ENCODE peak calls at places on chromosomes 12 and 14, in eight cellular contexts. One of them, this sample, is unnamed.

GRCh38 chr12:41014643-41015020 is 173.5 kb upstream of the PDZRN4 start:
- DNase-seq in PC-3: peak
- DNase-seq in K562: no peak
- DNase-seq in astrocyte of the spinal cord: peak
- DNase-seq in RWPE1: peak
- DNase-seq in AG09319: no peak
- DNase-seq in stomach: no peak
- DNase-seq in mesothelial cell of epicardium: no peak
- DNase-seq in this sample: no peak

GRCh38 chr12:103840399-103840880 is 594 bp downstream of the NT5DC3 start:
- DNase-seq in PC-3: peak
- DNase-seq in K562: peak
- DNase-seq in astrocyte of the spinal cord: peak
- DNase-seq in RWPE1: peak
- DNase-seq in AG09319: no peak
- DNase-seq in stomach: no peak
- DNase-seq in mesothelial cell of epicardium: no peak
- DNase-seq in this sample: no peak

GRCh38 chr14:101058571-101058970 is 155.0 kb upstream of the RTL1 start:
- DNase-seq in PC-3: peak
- DNase-seq in K562: no peak
- DNase-seq in astrocyte of the spinal cord: no peak
- DNase-seq in RWPE1: no peak
- DNase-seq in AG09319: no peak
- DNase-seq in stomach: no peak
- DNase-seq in mesothelial cell of epicardium: no peak
- DNase-seq in this sample: no peak

GRCh38 chr12:24948452-24948815 is 467 bp downstream of the BCAT1 start:
- DNase-seq in PC-3: no peak
- DNase-seq in K562: peak
- DNase-seq in astrocyte of the spinal cord: peak
- DNase-seq in RWPE1: no peak
- DNase-seq in AG09319: no peak
- DNase-seq in stomach: no peak
- DNase-seq in mesothelial cell of epicardium: no peak
- DNase-seq in this sample: peak

GRCh38 chr12:21814814-21815213 is 40.3 kb upstream of the KCNJ8 start:
- DNase-seq in PC-3: no peak
- DNase-seq in K562: no peak
- DNase-seq in astrocyte of the spinal cord: no peak
- DNase-seq in RWPE1: no peak
- DNase-seq in AG09319: no peak
- DNase-seq in stomach: no peak
- DNase-seq in mesothelial cell of epicardium: no peak
- DNase-seq in this sample: no peak

GRCh38 chr14:89000007-89000942 is 175.8 kb downstream of the TTC8 start:
- DNase-seq in PC-3: peak
- DNase-seq in K562: peak
- DNase-seq in astrocyte of the spinal cord: peak
- DNase-seq in RWPE1: peak
- DNase-seq in AG09319: peak
- DNase-seq in stomach: peak
- DNase-seq in mesothelial cell of epicardium: no peak
- DNase-seq in this sample: peak

GRCh38 chr14:101948666-101949205 is 15.6 kb upstream of the DYNC1H1 start:
- DNase-seq in PC-3: no peak
- DNase-seq in K562: no peak
- DNase-seq in astrocyte of the spinal cord: no peak
- DNase-seq in RWPE1: no peak
- DNase-seq in AG09319: no peak
- DNase-seq in stomach: no peak
- DNase-seq in mesothelial cell of epicardium: no peak
- DNase-seq in this sample: no peak

GRCh38 chr14:80213602-80214001 is 2.3 kb upstream of the DIO2 start:
- DNase-seq in PC-3: peak
- DNase-seq in K562: peak
- DNase-seq in astrocyte of the spinal cord: peak
- DNase-seq in RWPE1: peak
- DNase-seq in AG09319: peak
- DNase-seq in stomach: peak
- DNase-seq in mesothelial cell of epicardium: no peak
- DNase-seq in this sample: peak

GRCh38 chr12:54958048-54958658 is 26.4 kb downstream of the TESPA1 start:
- DNase-seq in PC-3: peak
- DNase-seq in K562: peak
- DNase-seq in astrocyte of the spinal cord: peak
- DNase-seq in RWPE1: peak
- DNase-seq in AG09319: peak
- DNase-seq in stomach: peak
- DNase-seq in mesothelial cell of epicardium: peak
- DNase-seq in this sample: peak
- TF ChIP-seq CTCF in PC-3: peak
- TF ChIP-seq CTCF in K562: peak
- TF ChIP-seq CTCF in astrocyte of the spinal cord: peak
- TF ChIP-seq CTCF in RWPE1: peak
- TF ChIP-seq CTCF in AG09319: peak
- TF ChIP-seq CTCF in stomach: peak
- TF ChIP-seq CTCF in mesothelial cell of epicardium: peak
- TF ChIP-seq CTCF in this sample: peak

GRCh38 chr12:42502671-42503070 is 86.9 kb downstream of the PRICKLE1 start:
- DNase-seq in PC-3: no peak
- DNase-seq in K562: no peak
- DNase-seq in astrocyte of the spinal cord: no peak
- DNase-seq in RWPE1: no peak
- DNase-seq in AG09319: no peak
- DNase-seq in stomach: no peak
- DNase-seq in mesothelial cell of epicardium: no peak
- DNase-seq in this sample: no peak

GRCh38 chr12:42496886-42497285 is 92.7 kb downstream of the PRICKLE1 start:
- DNase-seq in PC-3: no peak
- DNase-seq in K562: no peak
- DNase-seq in astrocyte of the spinal cord: no peak
- DNase-seq in RWPE1: no peak
- DNase-seq in AG09319: no peak
- DNase-seq in stomach: no peak
- DNase-seq in mesothelial cell of epicardium: no peak
- DNase-seq in this sample: no peak

GRCh38 chr12:42504049-42504448 is 85.5 kb downstream of the PRICKLE1 start:
- DNase-seq in PC-3: no peak
- DNase-seq in K562: no peak
- DNase-seq in astrocyte of the spinal cord: peak
- DNase-seq in RWPE1: no peak
- DNase-seq in AG09319: no peak
- DNase-seq in stomach: no peak
- DNase-seq in mesothelial cell of epicardium: no peak
- DNase-seq in this sample: no peak

GRCh38 chr12:42495244-42495643 is 94.3 kb downstream of the PRICKLE1 start:
- DNase-seq in PC-3: no peak
- DNase-seq in K562: no peak
- DNase-seq in astrocyte of the spinal cord: no peak
- DNase-seq in RWPE1: no peak
- DNase-seq in AG09319: no peak
- DNase-seq in stomach: no peak
- DNase-seq in mesothelial cell of epicardium: no peak
- DNase-seq in this sample: no peak

DNA sequence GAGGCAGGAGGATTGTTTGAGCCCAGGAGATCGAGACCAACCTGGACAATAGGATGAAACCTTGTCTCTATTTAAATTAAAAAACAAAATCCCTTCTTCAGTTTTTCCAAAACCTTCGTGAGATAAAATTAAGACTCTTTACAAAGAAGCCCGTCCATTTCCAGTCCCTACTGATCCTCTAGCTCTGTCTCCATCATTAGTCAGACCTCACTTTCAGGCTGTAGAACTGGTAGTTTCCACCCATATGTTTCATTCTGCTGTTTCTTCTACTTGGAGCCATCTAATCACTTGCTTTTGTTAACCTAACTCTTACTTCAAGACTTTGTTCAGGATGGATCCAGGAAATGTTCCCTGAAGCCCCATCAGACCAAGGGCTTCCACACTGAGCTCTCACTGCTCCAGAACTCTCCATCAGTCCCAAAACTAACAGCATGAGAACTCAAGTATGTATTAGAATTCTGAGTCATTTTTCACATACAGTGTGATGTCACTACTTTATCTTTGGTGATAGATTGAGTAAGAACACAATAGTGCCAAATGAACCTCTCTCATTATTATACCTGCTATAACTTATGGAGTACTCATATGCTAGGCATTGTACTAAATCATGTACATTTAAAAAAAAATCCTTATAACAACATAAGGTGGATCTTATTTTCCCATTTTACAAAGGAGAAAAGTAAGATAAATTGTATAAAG is 90.8 kb downstream of the PRICKLE1 start:
- DNase-seq in PC-3: no peak
- DNase-seq in K562: no peak
- DNase-seq in astrocyte of the spinal cord: no peak
- DNase-seq in RWPE1: no peak
- DNase-seq in AG09319: no peak
- DNase-seq in stomach: no peak
- DNase-seq in mesothelial cell of epicardium: no peak
- DNase-seq in this sample: no peak
- TF ChIP-seq CTCF in PC-3: no peak
- TF ChIP-seq CTCF in K562: no peak
- TF ChIP-seq CTCF in astrocyte of the spinal cord: no peak
- TF ChIP-seq CTCF in RWPE1: no peak
- TF ChIP-seq CTCF in AG09319: no peak
- TF ChIP-seq CTCF in stomach: no peak
- TF ChIP-seq CTCF in mesothelial cell of epicardium: no peak
- TF ChIP-seq CTCF in this sample: no peak

GRCh38 chr12:91111366-91112321 is at the start of gene LUM:
- DNase-seq in PC-3: peak
- DNase-seq in K562: no peak
- DNase-seq in astrocyte of the spinal cord: peak
- DNase-seq in RWPE1: no peak
- DNase-seq in AG09319: peak
- DNase-seq in stomach: no peak
- DNase-seq in mesothelial cell of epicardium: no peak
- DNase-seq in this sample: peak

GRCh38 chr12:91106283-91106682 is 5.0 kb downstream of the LUM start:
- DNase-seq in PC-3: no peak
- DNase-seq in K562: no peak
- DNase-seq in astrocyte of the spinal cord: no peak
- DNase-seq in RWPE1: no peak
- DNase-seq in AG09319: no peak
- DNase-seq in stomach: no peak
- DNase-seq in mesothelial cell of epicardium: no peak
- DNase-seq in this sample: no peak

GRCh38 chr12:91108196-91108595 is 3.1 kb downstream of the LUM start:
- DNase-seq in PC-3: no peak
- DNase-seq in K562: no peak
- DNase-seq in astrocyte of the spinal cord: no peak
- DNase-seq in RWPE1: no peak
- DNase-seq in AG09319: no peak
- DNase-seq in stomach: no peak
- DNase-seq in mesothelial cell of epicardium: no peak
- DNase-seq in this sample: no peak

GRCh38 chr12:91105807-91106206 is 5.5 kb downstream of the LUM start:
- DNase-seq in PC-3: no peak
- DNase-seq in K562: no peak
- DNase-seq in astrocyte of the spinal cord: no peak
- DNase-seq in RWPE1: no peak
- DNase-seq in AG09319: no peak
- DNase-seq in stomach: no peak
- DNase-seq in mesothelial cell of epicardium: no peak
- DNase-seq in this sample: no peak

DNA sequence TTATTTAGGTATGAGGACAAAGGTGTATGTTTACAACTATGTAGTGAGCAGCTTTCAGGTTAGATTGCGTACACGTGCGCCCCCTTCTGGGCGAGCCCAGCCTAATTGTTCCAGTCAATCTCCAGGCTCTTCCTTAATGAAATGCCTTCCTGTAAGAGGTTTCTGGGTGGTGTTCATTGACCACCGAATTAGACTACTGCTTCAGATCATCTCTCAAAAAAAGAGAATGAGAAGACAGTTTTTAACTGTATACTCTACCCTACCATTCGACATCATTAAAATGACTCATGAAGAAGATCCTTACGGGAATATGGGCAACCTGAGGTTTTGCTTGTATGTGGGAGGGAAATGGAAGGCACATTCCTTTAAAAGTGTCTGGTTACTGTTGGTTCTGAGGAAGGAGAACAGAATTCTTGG is 2.1 kb downstream of the LUM start:
- DNase-seq in PC-3: peak
- DNase-seq in K562: peak
- DNase-seq in astrocyte of the spinal cord: peak
- DNase-seq in RWPE1: no peak
- DNase-seq in AG09319: no peak
- DNase-seq in stomach: peak
- DNase-seq in mesothelial cell of epicardium: peak
- DNase-seq in this sample: peak
- TF ChIP-seq CTCF in PC-3: peak
- TF ChIP-seq CTCF in K562: peak
- TF ChIP-seq CTCF in astrocyte of the spinal cord: peak
- TF ChIP-seq CTCF in RWPE1: peak
- TF ChIP-seq CTCF in AG09319: peak
- TF ChIP-seq CTCF in stomach: peak
- TF ChIP-seq CTCF in mesothelial cell of epicardium: peak
- TF ChIP-seq CTCF in this sample: peak

GRCh38 chr14:99749142-99749541 is 44.1 kb upstream of the EML1 start:
- DNase-seq in PC-3: no peak
- DNase-seq in K562: no peak
- DNase-seq in astrocyte of the spinal cord: no peak
- DNase-seq in RWPE1: no peak
- DNase-seq in AG09319: no peak
- DNase-seq in stomach: no peak
- DNase-seq in mesothelial cell of epicardium: no peak
- DNase-seq in this sample: peak
- TF ChIP-seq CTCF in PC-3: no peak
- TF ChIP-seq CTCF in K562: peak
- TF ChIP-seq CTCF in astrocyte of the spinal cord: peak
- TF ChIP-seq CTCF in RWPE1: no peak
- TF ChIP-seq CTCF in AG09319: no peak
- TF ChIP-seq CTCF in stomach: no peak
- TF ChIP-seq CTCF in mesothelial cell of epicardium: peak
- TF ChIP-seq CTCF in this sample: peak

DNA sequence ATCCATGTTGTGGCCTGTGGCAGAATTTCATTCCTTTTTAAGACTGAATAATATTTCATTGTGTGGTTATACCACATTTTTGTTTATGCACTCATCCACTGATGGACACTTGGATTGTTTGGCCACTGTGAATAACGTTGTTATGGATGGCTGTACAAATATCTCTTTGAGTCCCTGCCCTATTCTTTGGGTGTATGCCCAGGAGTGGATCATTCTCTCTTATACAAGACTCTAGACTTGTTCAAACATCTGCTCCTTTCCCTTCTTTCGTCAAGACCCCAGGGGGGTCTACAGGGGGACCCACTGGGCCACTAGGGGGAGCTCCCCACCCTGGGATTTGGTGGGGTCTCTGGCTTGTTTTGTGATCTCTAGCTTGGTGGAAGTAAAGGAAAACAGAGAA is 77.4 kb downstream of the FBXL14 start:
- DNase-seq in PC-3: peak
- DNase-seq in K562: no peak
- DNase-seq in astrocyte of the spinal cord: peak
- DNase-seq in RWPE1: no peak
- DNase-seq in AG09319: peak
- DNase-seq in stomach: no peak
- DNase-seq in mesothelial cell of epicardium: no peak
- DNase-seq in this sample: peak
- TF ChIP-seq CTCF in PC-3: peak
- TF ChIP-seq CTCF in K562: peak
- TF ChIP-seq CTCF in astrocyte of the spinal cord: peak
- TF ChIP-seq CTCF in RWPE1: no peak
- TF ChIP-seq CTCF in AG09319: peak
- TF ChIP-seq CTCF in stomach: no peak
- TF ChIP-seq CTCF in mesothelial cell of epicardium: peak
- TF ChIP-seq CTCF in this sample: peak

GRCh38 chr12:16189849-16190248 is 87.6 kb downstream of the SLC15A5 start:
- DNase-seq in PC-3: peak
- DNase-seq in K562: peak
- DNase-seq in astrocyte of the spinal cord: peak
- DNase-seq in RWPE1: no peak
- DNase-seq in AG09319: peak
- DNase-seq in stomach: no peak
- DNase-seq in mesothelial cell of epicardium: no peak
- DNase-seq in this sample: no peak
- TF ChIP-seq CTCF in PC-3: peak
- TF ChIP-seq CTCF in K562: no peak
- TF ChIP-seq CTCF in astrocyte of the spinal cord: peak
- TF ChIP-seq CTCF in RWPE1: peak
- TF ChIP-seq CTCF in AG09319: peak
- TF ChIP-seq CTCF in stomach: peak
- TF ChIP-seq CTCF in mesothelial cell of epicardium: no peak
- TF ChIP-seq CTCF in this sample: peak

This sample was measured in endodermal cell.